ENCODE peak calls at places on chromosomes 11 and 22, in nine cellular contexts. J is pancreas, V is brain microvascular endothelial cell, H is fibroblast of lung, Y is A549, Z is GM06990, S is astrocyte of the cerebellum, I is PC-9, C is heart left ventricle. R is an unnamed sample.

GRCh38 chr22:43853328-43853931 is 8.9 kb downstream of the SULT4A1 start:
- DNase-seq in V (no peak), Z (no peak), I (peak), C (no peak), S (no peak), Y (no peak), H (no peak), J (no peak), R (no peak)

GRCh38 chr11:12269104-12269441 is 108.3 kb upstream of the PARVA start:
- DNase-seq in S (no peak), C (no peak), H (no peak), Z (no peak), I (no peak), J (peak), Y (no peak), V (no peak), R (peak)

GRCh38 chr11:31412946-31413345 is 43.3 kb downstream of the DNAJC24 start:
- DNase-seq in J (no peak), V (peak), Z (no peak), C (no peak), S (peak), H (peak), Y (no peak), I (no peak), R (peak)

GRCh38 chr22:48393041-48393370 is 1434.7 kb downstream of the BRD1 start:
- DNase-seq in C (no peak), I (no peak), Y (no peak), H (no peak), J (no peak), Z (no peak), S (no peak), V (no peak), R (no peak)

GRCh38 chr22:23149743-23150238 is 4.5 kb downstream of the RAB36 start:
- DNase-seq in S (no peak), H (no peak), V (no peak), J (no peak), Z (no peak), C (peak), Y (no peak), I (no peak), R (no peak)

GRCh38 chr11:95100856-95101507 is 11.3 kb downstream of the ENDOD1 start:
- DNase-seq in C (no peak), V (no peak), I (no peak), Y (no peak), S (no peak), J (no peak), Z (no peak), H (no peak), R (no peak)

GRCh38 chr11:17634776-17635550 is 84.4 kb upstream of the MYOD1 start:
- DNase-seq in V (no peak), Y (no peak), S (no peak), J (no peak), C (no peak), Z (no peak), I (no peak), H (no peak), R (no peak)

GRCh38 chr22:45227645-45228400 is 12.9 kb downstream of the KIAA0930 start:
- DNase-seq in V (no peak), J (no peak), I (no peak), S (no peak), Y (no peak), Z (no peak), C (peak), H (no peak), R (no peak)

GRCh38 chr11:62727833-62728721 is at the start of gene TTC9C:
- DNase-seq in S (peak), V (peak), H (peak), Z (peak), J (peak), I (peak), C (peak), Y (peak), R (peak)

GRCh38 chr11:2355000-2355644 is 22.0 kb upstream of the CD81 start:
- DNase-seq in S (no peak), Y (no peak), V (peak), Z (no peak), I (peak), C (no peak), J (no peak), H (peak), R (peak)

GRCh38 chr11:110162216-110162615 is 69.0 kb downstream of the ZC3H12C start:
- DNase-seq in V (no peak), Y (no peak), S (no peak), I (no peak), C (no peak), Z (no peak), H (no peak), J (no peak), R (no peak)

GRCh38 chr22:24518228-24518627 is 23.1 kb downstream of the UPB1 start:
- DNase-seq in Y (no peak), Z (no peak), H (no peak), C (no peak), J (no peak), V (no peak), I (no peak), S (no peak), R (no peak)

GRCh38 chr11:77054018-77054417 is 12.8 kb upstream of the CAPN5 start:
- DNase-seq in V (no peak), Y (no peak), Z (no peak), J (no peak), H (no peak), C (no peak), S (no peak), I (no peak), R (no peak)

DNA sequence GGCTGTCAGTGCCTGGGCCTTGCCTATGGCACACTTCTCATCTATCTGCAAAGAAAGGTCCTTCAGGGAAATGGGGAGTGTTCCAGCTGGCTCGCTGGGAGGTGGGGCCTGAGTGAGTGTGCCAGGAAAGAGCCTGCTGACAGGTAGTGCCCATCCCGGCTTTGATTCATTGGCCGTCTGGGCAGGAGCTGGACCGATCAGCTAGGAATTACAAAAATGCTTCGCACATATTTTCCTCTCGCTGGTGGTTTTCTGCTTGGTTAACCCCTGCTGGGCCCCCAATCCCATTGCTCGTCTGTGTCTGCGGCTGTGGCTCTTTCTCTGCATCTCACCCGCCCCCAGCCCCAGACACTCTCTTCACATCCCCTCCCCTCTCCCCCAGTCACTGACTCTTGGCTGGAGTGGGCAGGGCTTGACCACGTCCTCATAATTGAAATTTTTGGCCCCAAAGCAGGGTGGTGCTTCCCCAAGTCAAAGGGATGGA is 10.8 kb downstream of the LIF start:
- DNase-seq in Y (peak), J (peak), S (peak), H (peak), I (peak), C (no peak), V (peak), Z (no peak), R (no peak)
- H3K4me3 ChIP-seq in Y (no peak), J (no peak), S (no peak), H (no peak), I (no peak), C (no peak), V (no peak), Z (no peak), R (no peak)

GRCh38 chr11:70128435-70128906 is 50.4 kb downstream of the ANO1 start:
- DNase-seq in Y (peak), H (peak), J (no peak), V (peak), C (no peak), I (peak), S (no peak), Z (no peak), R (no peak)
- TF ChIP-seq CTCF in Y (no peak), H (no peak), J (no peak), V (peak), C (no peak), I (peak), S (no peak), Z (no peak), R (no peak)

DNA sequence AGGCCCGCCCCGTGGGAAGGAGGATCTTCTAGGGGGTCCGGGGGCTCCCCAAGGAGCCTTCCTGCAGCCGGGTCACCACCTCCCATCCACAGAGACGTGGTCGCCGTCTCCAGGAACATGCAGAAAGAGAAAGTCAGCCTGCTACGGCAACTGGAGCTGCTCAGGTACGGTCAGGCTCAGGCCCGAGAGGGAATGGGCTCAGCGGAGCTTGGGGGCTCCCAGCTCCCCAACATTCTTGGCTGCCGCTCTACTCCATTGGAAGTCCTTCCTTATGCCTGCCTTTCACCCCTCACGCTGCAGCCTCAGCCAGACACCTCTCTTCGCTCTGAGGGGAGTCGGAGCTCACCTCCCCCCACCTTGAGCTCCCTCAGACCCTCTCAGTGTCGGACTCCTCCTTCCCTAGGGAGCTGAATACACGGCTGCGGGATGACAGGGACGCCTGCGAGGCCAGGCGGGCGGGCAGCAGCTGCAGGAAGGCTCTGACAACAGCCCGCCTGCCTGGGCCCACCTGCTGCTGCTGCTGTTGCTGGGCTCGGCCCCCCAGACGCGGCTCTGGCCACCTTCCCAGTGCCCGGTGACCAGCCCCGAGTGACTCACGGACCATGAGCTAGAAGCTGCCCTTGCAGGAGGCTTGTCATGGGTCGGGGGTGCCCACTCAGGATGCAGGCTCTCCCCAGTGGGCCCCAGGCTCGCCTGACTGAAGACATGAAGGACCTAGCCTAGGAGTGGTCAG is 1.5 kb upstream of the CD151 start:
- DNase-seq in Y (no peak), Z (no peak), H (peak), I (no peak), S (no peak), V (no peak), J (no peak), C (peak), R (no peak)
- H3K4me3 ChIP-seq in Y (peak), Z (no peak), H (peak), I (no peak), S (peak), V (no peak), J (no peak), C (no peak), R (no peak)

GRCh38 chr11:934437-934950 is 8.8 kb downstream of the AP2A2 start:
- DNase-seq in Z (no peak), H (no peak), S (no peak), C (no peak), Y (no peak), J (no peak), I (no peak), V (no peak), R (no peak)
- TF ChIP-seq CTCF in Z (no peak), H (no peak), S (no peak), C (no peak), Y (no peak), J (no peak), I (no peak), V (no peak), R (no peak)

GRCh38 chr22:20422271-20422958 is 15.2 kb downstream of the SCARF2 start:
- DNase-seq in C (no peak), J (no peak), V (no peak), H (peak), I (no peak), S (peak), Z (no peak), Y (no peak), R (no peak)

GRCh38 chr22:20422965-20423635 is 14.5 kb downstream of the SCARF2 start:
- DNase-seq in Z (no peak), C (peak), I (no peak), S (no peak), V (no peak), H (no peak), Y (no peak), J (peak), R (no peak)

GRCh38 chr22:20424937-20425587 is 12.6 kb downstream of the SCARF2 start:
- DNase-seq in H (no peak), C (peak), I (no peak), V (peak), Z (no peak), Y (peak), S (no peak), J (no peak), R (no peak)

GRCh38 chr22:20424553-20424936 is 13.1 kb downstream of the SCARF2 start:
- DNase-seq in C (no peak), Y (no peak), V (no peak), H (no peak), I (no peak), Z (no peak), S (no peak), J (no peak), R (no peak)

DNA sequence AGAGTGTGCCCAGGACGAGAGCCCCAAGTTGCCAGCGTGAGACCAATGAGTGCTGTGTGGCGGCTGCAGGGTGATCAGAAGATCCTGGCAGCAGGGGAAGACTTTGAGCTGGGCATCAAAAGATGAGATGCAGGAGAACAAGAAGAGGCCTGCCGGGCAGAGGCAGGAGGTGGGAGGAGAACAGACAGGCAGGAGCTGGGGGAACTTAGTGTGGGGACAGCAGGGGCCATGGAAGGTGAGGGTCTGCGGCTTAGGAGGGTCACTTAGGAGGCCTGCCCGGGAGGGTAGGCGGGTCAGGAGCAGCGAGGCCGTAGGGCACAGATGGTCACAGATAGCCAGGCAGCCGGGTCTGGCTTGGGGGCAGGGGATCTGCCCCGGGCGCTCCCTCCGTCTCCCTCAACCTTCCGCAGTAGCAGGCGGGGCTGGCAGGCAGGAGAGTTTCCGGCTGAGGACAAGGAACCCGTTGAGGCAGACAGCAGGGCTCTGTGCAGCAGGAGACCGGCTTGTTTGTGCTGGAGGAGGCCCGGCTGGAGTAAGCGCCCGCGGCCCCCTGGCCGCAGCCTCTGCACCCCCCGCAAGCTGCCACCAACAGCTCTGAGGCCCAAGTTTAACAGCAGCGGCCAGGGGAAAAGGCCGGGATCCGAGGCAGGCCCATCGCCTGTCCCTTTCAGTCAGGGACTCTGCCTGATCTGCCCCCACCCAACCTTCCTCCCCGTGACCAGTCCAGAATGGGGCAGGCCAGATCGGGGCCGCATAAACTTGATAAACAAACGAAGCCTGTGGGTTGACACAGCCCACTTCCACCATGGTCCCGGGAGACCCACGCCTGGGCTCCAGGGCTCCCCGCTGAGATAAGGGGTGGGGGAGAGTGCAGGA is 13.8 kb downstream of the SCARF2 start:
- DNase-seq in V (no peak), C (no peak), H (no peak), J (no peak), I (no peak), Y (no peak), S (no peak), Z (no peak), R (no peak)
- H3K4me3 ChIP-seq in V (no peak), C (no peak), H (no peak), J (no peak), I (no peak), Y (no peak), S (no peak), Z (no peak), R (no peak)

GRCh38 chr22:17268501-17269223 is 49.4 kb upstream of the ADA2 start:
- DNase-seq in Z (no peak), V (no peak), Y (no peak), I (no peak), J (no peak), S (no peak), H (no peak), C (no peak), R (peak)
- TF ChIP-seq CTCF in Z (peak), V (peak), Y (no peak), I (no peak), J (no peak), S (peak), H (no peak), C (peak), R (no peak)

GRCh38 chr11:120952503-120953229 is 71.2 kb upstream of the TBCEL start:
- DNase-seq in S (peak), V (peak), Y (peak), Z (peak), I (peak), C (peak), H (peak), J (peak), R (peak)
- H3K4me3 ChIP-seq in S (no peak), V (no peak), Y (peak), Z (peak), I (peak), C (peak), H (no peak), J (no peak), R (no peak)